ENCODE peak calls at places on chromosomes 4 and X, in eight cellular contexts. W is hepatocyte, A is foreskin fibroblast, J is transverse colon, I is Peyer's patch, Q is psoas muscle, R is astrocyte of the cerebellum, D is LNCaP clone FGC. F is an unnamed sample.

GRCh38 chrX:19846995-19847790 is 40.2 kb downstream of the SH3KBP1 start:
- DNase-seq in J (no peak), D (no peak), I (no peak), W (peak), A (peak), Q (peak), R (peak), F (peak)

GRCh38 chr4:124481123-124481522 is 231.4 kb downstream of the ANKRD50 start:
- DNase-seq in R (no peak), A (no peak), W (no peak), D (no peak), I (no peak), Q (no peak), J (no peak), F (peak)

GRCh38 chr4:1939664-1940509 is 68.7 kb downstream of the NSD2 start:
- DNase-seq in R (peak), I (no peak), J (no peak), W (no peak), Q (no peak), A (peak), D (peak), F (peak)

GRCh38 chrX:139202742-139203410 is 327.7 kb upstream of the F9 start:
- DNase-seq in I (no peak), D (no peak), Q (no peak), W (peak), J (no peak), R (no peak), A (no peak), F (no peak)

GRCh38 chr4:103306870-103307345 is 108.8 kb upstream of the CENPE start:
- DNase-seq in W (peak), Q (no peak), J (peak), R (no peak), I (no peak), D (peak), A (no peak), F (no peak)

GRCh38 chr4:165201806-165202205 is 5.6 kb upstream of the KLHL2 start:
- DNase-seq in R (no peak), D (no peak), A (no peak), Q (no peak), J (no peak), W (no peak), I (no peak), F (no peak)

GRCh38 chr4:55186123-55186522 is 60.7 kb upstream of the KDR start:
- DNase-seq in Q (no peak), W (no peak), I (no peak), D (no peak), J (no peak), A (no peak), R (no peak), F (no peak)

GRCh38 chrX:136708348-136708747 is 60.4 kb downstream of the CD40LG start:
- DNase-seq in Q (no peak), R (no peak), W (no peak), D (no peak), A (no peak), J (no peak), I (no peak), F (no peak)

GRCh38 chrX:40012800-40013682 is 84.7 kb downstream of the BCOR start:
- DNase-seq in A (peak), R (no peak), W (peak), D (no peak), Q (peak), J (peak), I (peak), F (no peak)

GRCh38 chr4:105551968-105552746 is at the start of gene ARHGEF38:
- DNase-seq in D (peak), I (peak), Q (no peak), J (peak), W (peak), A (no peak), R (peak), F (no peak)

GRCh38 chr4:11158971-11159370 is 269.7 kb downstream of the HS3ST1 start:
- DNase-seq in A (no peak), I (no peak), J (no peak), D (no peak), Q (no peak), R (no peak), W (no peak), F (no peak)

GRCh38 chrX:110944793-110945466 is 149.3 kb upstream of the CHRDL1 start:
- DNase-seq in J (no peak), W (no peak), R (no peak), Q (no peak), D (no peak), A (no peak), I (no peak), F (no peak)

GRCh38 chr4:174450452-174450851 is 71.8 kb downstream of the HPGD start:
- DNase-seq in A (no peak), Q (no peak), J (no peak), D (no peak), I (no peak), R (no peak), W (no peak), F (no peak)

GRCh38 chrX:30748337-30748960 is 95.2 kb downstream of the GK start:
- DNase-seq in Q (no peak), W (no peak), D (no peak), A (no peak), I (peak), J (no peak), R (no peak), F (no peak)

GRCh38 chr4:114378306-114378903 is 220.2 kb upstream of the UGT8 start:
- DNase-seq in D (peak), W (peak), Q (no peak), A (peak), I (no peak), J (no peak), R (peak), F (no peak)

GRCh38 chr4:4524364-4524763 is 17.5 kb downstream of the STX18 start:
- DNase-seq in A (no peak), I (peak), R (no peak), J (no peak), Q (no peak), W (no peak), D (no peak), F (no peak)

GRCh38 chrX:65644621-65645287 is 22.7 kb upstream of the MSN start:
- DNase-seq in A (peak), Q (peak), J (peak), W (peak), D (peak), I (peak), R (peak), F (peak)

GRCh38 chrX:47047989-47048388 is 30.3 kb upstream of the RGN start:
- DNase-seq in Q (no peak), A (peak), D (no peak), I (peak), R (no peak), J (no peak), W (peak), F (no peak)

GRCh38 chr4:123776267-123776666 is 379.7 kb downstream of the SPRY1 start:
- DNase-seq in Q (no peak), R (no peak), D (no peak), W (no peak), A (no peak), I (no peak), J (no peak), F (no peak)

GRCh38 chr4:79920454-79920853 is 152.6 kb downstream of the ANTXR2 start:
- DNase-seq in I (no peak), A (no peak), D (no peak), Q (no peak), R (no peak), W (no peak), J (no peak), F (no peak)

GRCh38 chr4:120754590-120754989 is 167.9 kb downstream of the PRDM5 start:
- DNase-seq in I (no peak), A (no peak), R (no peak), Q (no peak), J (no peak), D (no peak), W (no peak), F (no peak)

GRCh38 chrX:41384041-41384705 is 50.2 kb downstream of the DDX3X start:
- DNase-seq in I (peak), A (peak), R (peak), J (peak), W (peak), D (no peak), Q (peak), F (no peak)

GRCh38 chr4:173782660-173783059 is 252.6 kb upstream of the HAND2 start:
- DNase-seq in D (no peak), J (no peak), Q (no peak), R (no peak), W (no peak), I (no peak), A (no peak), F (no peak)

GRCh38 chr4:15653864-15654391 is 1.2 kb downstream of the FBXL5 start:
- DNase-seq in R (no peak), Q (no peak), W (peak), A (peak), J (no peak), I (no peak), D (peak), F (no peak)

GRCh38 chr4:181830404-181831035 is 412.7 kb upstream of the TENM3 start:
- DNase-seq in Q (no peak), W (no peak), R (no peak), A (no peak), J (no peak), D (no peak), I (no peak), F (no peak)

GRCh38 chr4:33628296-33628695 is 2616.0 kb downstream of the ARAP2 start:
- DNase-seq in I (no peak), W (no peak), A (peak), D (no peak), Q (no peak), R (peak), J (no peak), F (no peak)

GRCh38 chrX:53321216-53321942 is 40.0 kb upstream of the IQSEC2 start:
- DNase-seq in J (peak), R (no peak), I (no peak), W (peak), Q (peak), A (no peak), D (no peak), F (no peak)

GRCh38 chr4:186931519-186931918 is 207.9 kb upstream of the FAT1 start:
- DNase-seq in R (no peak), A (peak), J (no peak), I (no peak), W (no peak), D (no peak), Q (no peak), F (peak)

GRCh38 chr4:87030124-87030523 is 95.3 kb downstream of the AFF1 start:
- DNase-seq in W (no peak), D (no peak), J (no peak), R (no peak), I (no peak), Q (no peak), A (no peak), F (no peak)

GRCh38 chr4:165208741-165209388 is 1.5 kb downstream of the KLHL2 start:
- DNase-seq in Q (no peak), J (no peak), R (no peak), D (no peak), I (no peak), W (no peak), A (no peak), F (no peak)

GRCh38 chrX:115297189-115297588 is 7.7 kb downstream of the LUZP4 start:
- DNase-seq in Q (no peak), J (no peak), I (no peak), R (no peak), A (no peak), D (no peak), W (no peak), F (no peak)

GRCh38 chrX:41137589-41137988 is 52.3 kb downstream of the USP9X start:
- DNase-seq in R (no peak), I (no peak), Q (no peak), J (no peak), D (no peak), W (no peak), A (no peak), F (no peak)

GRCh38 chrX:130079824-130080406 is 30.4 kb downstream of the ELF4 start:
- DNase-seq in W (peak), D (peak), A (peak), I (peak), R (peak), Q (peak), J (peak), F (peak)

GRCh38 chr4:108492816-108493595 is 127.4 kb upstream of the RPL34 start:
- DNase-seq in D (no peak), R (no peak), Q (no peak), A (no peak), I (peak), W (peak), J (peak), F (no peak)

GRCh38 chr4:52091811-52092210 is 40.7 kb downstream of the SPATA18 start:
- DNase-seq in I (no peak), Q (no peak), W (peak), J (no peak), A (peak), D (no peak), R (no peak), F (no peak)

GRCh38 chr4:170202721-170203120 is 113.0 kb upstream of the AADAT start:
- DNase-seq in W (no peak), Q (no peak), D (no peak), I (no peak), J (no peak), R (no peak), A (no peak), F (no peak)

GRCh38 chr4:81485310-81485980 is 13.7 kb upstream of the RASGEF1B start:
- DNase-seq in Q (no peak), R (no peak), I (no peak), D (no peak), A (no peak), W (no peak), J (no peak), F (no peak)

GRCh38 chr4:75561789-75562188 is 5.9 kb downstream of the ODAPH start:
- DNase-seq in I (no peak), R (no peak), A (no peak), J (no peak), Q (no peak), D (no peak), W (no peak), F (no peak)

GRCh38 chr4:85777908-85778808 is 303.2 kb downstream of the ARHGAP24 start:
- DNase-seq in R (no peak), W (no peak), J (no peak), Q (no peak), D (no peak), A (no peak), I (no peak), F (no peak)

GRCh38 chr4:85776579-85776978 is 301.6 kb downstream of the ARHGAP24 start:
- DNase-seq in I (no peak), A (peak), Q (no peak), J (no peak), D (no peak), R (no peak), W (no peak), F (no peak)

GRCh38 chr4:85779165-85779564 is 304.2 kb downstream of the ARHGAP24 start:
- DNase-seq in J (no peak), Q (no peak), R (no peak), I (no peak), A (peak), W (no peak), D (no peak), F (no peak)

GRCh38 chr4:85780664-85781063 is 305.7 kb downstream of the ARHGAP24 start:
- DNase-seq in I (no peak), W (no peak), R (no peak), A (no peak), D (no peak), Q (no peak), J (no peak), F (no peak)

DNA sequence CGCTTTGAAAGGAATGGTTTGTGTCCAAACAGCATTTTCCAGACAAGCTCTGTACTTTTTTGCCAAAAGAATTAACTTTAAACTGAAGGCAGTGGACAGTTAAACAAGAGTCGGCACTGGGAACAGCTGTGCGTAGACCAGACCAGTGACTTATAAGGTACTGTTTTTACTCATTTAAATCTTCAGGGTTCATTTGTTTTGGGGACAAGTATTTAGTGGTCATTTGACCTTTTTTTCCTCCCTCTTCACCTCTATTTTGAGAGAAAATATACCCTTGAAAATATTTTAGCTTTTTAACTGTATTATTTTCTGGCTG is 303.8 kb downstream of the ARHGAP24 start:
- DNase-seq in A (no peak), D (no peak), I (no peak), J (no peak), R (no peak), Q (no peak), W (no peak), F (no peak)
- H3K4me3 ChIP-seq in A (peak), D (no peak), I (no peak), J (no peak), R (peak), Q (peak), W (peak), F (peak)

GRCh38 chr4:111040904-111041303 is 418.0 kb upstream of the PITX2 start:
- DNase-seq in D (no peak), A (no peak), I (no peak), J (no peak), W (no peak), R (no peak), Q (no peak), F (no peak)
- TF ChIP-seq CTCF in D (no peak), A (no peak), I (no peak), J (no peak), W (no peak), R (no peak), Q (no peak), F (no peak)

GRCh38 chrX:149718757-149719156 is 6.9 kb downstream of the MAGEA11 start:
- DNase-seq in D (no peak), A (no peak), R (no peak), I (no peak), J (no peak), W (no peak), Q (no peak), F (no peak)
- H3K4me3 ChIP-seq in D (no peak), A (no peak), R (no peak), I (no peak), J (no peak), W (no peak), Q (no peak), F (no peak)

DNA sequence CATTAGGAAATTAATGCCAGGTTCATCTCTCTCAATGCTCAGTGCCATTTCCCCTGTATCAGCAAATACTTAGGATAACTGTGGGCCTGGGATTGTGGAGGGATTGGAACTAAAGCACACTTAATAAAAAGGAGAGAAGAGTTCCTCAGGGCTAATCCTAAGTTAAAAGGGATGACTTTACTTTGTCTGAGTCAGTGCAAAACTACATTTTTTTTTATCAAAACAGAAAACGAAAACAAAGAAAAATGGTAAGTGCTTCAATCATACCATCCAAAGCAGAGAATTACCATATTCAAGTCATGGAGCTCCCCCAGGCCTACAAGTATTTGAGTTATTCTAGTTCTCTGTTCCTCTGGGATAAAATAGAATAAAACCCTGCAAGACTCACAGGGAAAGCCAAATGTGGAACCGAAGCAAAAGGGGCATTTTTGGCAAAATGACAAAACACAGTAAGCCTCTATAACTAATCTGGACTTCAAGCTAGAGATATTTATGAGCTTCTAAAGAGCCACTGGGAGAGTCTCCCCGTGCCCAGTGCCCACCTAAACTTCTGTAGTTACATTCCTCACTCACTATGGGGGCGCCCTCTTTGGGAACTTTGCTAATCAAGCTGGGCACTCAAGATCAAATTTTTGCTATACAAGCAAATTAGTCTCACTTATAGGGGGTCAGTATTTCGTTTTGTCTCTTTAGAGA is 53.4 kb downstream of the PALLD start:
- DNase-seq in Q (no peak), W (no peak), I (no peak), A (no peak), R (peak), D (no peak), J (no peak), F (no peak)
- TF ChIP-seq CTCF in Q (no peak), W (no peak), I (no peak), A (no peak), R (no peak), D (no peak), J (no peak), F (no peak)

GRCh38 chr4:83569429-83569828 is 33.5 kb downstream of the GPAT3 start:
- DNase-seq in A (no peak), W (no peak), I (no peak), D (no peak), J (no peak), Q (no peak), R (no peak), F (no peak)
- H3K4me3 ChIP-seq in A (no peak), W (no peak), I (no peak), D (no peak), J (no peak), Q (no peak), R (no peak), F (no peak)

GRCh38 chr4:110620352-110621327 is 2.2 kb downstream of the PITX2 start:
- DNase-seq in A (peak), D (no peak), I (peak), W (peak), R (no peak), J (peak), Q (peak), F (no peak)
- TF ChIP-seq CTCF in A (no peak), D (no peak), I (no peak), W (no peak), R (peak), J (no peak), Q (peak), F (no peak)

DNA sequence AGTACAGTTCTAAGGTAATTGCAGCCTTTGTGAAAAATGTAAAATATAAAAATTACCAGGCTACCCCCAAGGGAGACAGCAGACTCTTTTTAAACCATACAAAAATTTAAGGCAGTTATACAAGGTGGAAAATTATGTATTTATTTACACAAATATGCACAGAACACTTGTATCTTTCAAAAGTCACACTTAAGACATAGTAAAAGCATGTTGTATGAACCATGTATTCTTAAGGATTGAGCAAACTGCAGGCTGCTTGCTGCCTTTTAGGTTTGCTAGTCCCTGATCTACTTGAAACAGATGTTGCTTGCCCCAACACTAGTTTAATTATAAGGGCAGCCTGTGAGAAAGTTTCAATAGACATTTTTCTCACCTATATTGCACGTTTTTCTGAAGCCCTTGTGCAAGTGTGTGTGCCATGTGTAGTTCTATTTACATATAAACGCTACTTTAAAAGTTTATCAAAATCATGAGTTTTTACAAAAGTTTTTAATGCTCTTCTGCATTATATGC is 72.8 kb downstream of the PRSS12 start:
- DNase-seq in A (no peak), J (no peak), I (no peak), D (no peak), R (no peak), Q (no peak), W (no peak), F (no peak)
- H3K4me3 ChIP-seq in A (peak), J (no peak), I (peak), D (peak), R (peak), Q (peak), W (peak), F (peak)